ENCODE peak calls at places on chromosomes 13 and 19, in seven cellular contexts. I is CD4-positive, alpha-beta T cell; R is PC-3; V is fibroblast of lung; S is thoracic aorta; B is A549; J is CD8-positive, alpha-beta memory T cell. D is an unnamed sample.
A peak's percentile ranks its signal among the peaks of the same experiment; 100 is the strongest.

GRCh38 chr13:81247711-81248110 is 906.8 kb upstream of the SPRY2 start:
- DNase-seq in S (no peak), J (no peak), B (no peak), R (no peak), V (no peak), I (no peak), D (no peak)

GRCh38 chr19:33462112-33462726 is 59.4 kb downstream of the PEPD start:
- DNase-seq in I (no peak), R (no peak), B (no peak), V (no peak), S (no peak), J (no peak), D (no peak)

GRCh38 chr19:7467009-7467989 is 21.5 kb downstream of the PEX11G start:
- DNase-seq in I (no peak), S (no peak), R (no peak), J (no peak), V (no peak), B (no peak), D (no peak)

GRCh38 chr19:4866595-4867424 is 657 bp downstream of the PLIN3 start:
- DNase-seq in S (no peak), J (peak; percentile 34), B (no peak), V (peak; percentile 44), R (peak; percentile 42), I (peak; percentile 30), D (no peak)

GRCh38 chr13:32663660-32664059 is 77.4 kb downstream of the PDS5B start:
- DNase-seq in S (no peak), I (no peak), R (no peak), B (no peak), J (no peak), V (no peak), D (no peak)

GRCh38 chr13:59641758-59642157 is 522.0 kb downstream of the DIAPH3 start:
- DNase-seq in J (no peak), S (no peak), R (no peak), I (no peak), V (peak; percentile 2), B (no peak), D (no peak)

GRCh38 chr13:48892311-48892710 is 83.4 kb upstream of the FNDC3A start:
- DNase-seq in R (peak; percentile 86), S (no peak), J (no peak), I (no peak), B (peak; percentile 69), V (peak; percentile 89), D (no peak)

GRCh38 chr19:3614858-3615505 is 8.3 kb upstream of the TBXA2R start:
- DNase-seq in R (no peak), I (no peak), V (no peak), B (no peak), S (no peak), J (no peak), D (no peak)

GRCh38 chr13:74145249-74145970 is 11.2 kb upstream of the KLF12 start:
- DNase-seq in S (no peak), I (no peak), R (no peak), B (no peak), J (no peak), V (peak; percentile 88), D (no peak)

GRCh38 chr13:107842562-107843180 is 372.7 kb downstream of the LIG4 start:
- DNase-seq in S (no peak), V (peak; percentile 55), R (peak; percentile 80), I (no peak), B (no peak), J (no peak), D (no peak)

GRCh38 chr19:5953680-5954213 is 24.2 kb downstream of the RANBP3 start:
- DNase-seq in B (no peak), I (no peak), R (no peak), S (no peak), V (no peak), J (no peak), D (no peak)

GRCh38 chr19:19134687-19135158 is 3.6 kb downstream of the TMEM161A start:
- DNase-seq in I (peak; percentile 28), J (no peak), R (no peak), S (no peak), V (no peak), B (no peak), D (no peak)

GRCh38 chr13:100381595-100382224 is 206.9 kb downstream of the GGACT start:
- DNase-seq in V (no peak), R (no peak), J (no peak), S (no peak), B (no peak), I (no peak), D (no peak)

GRCh38 chr19:3780786-3781304 is 5.3 kb downstream of the MATK start:
- DNase-seq in V (no peak), I (no peak), B (no peak), R (peak; percentile 4), J (no peak), S (no peak), D (no peak)

GRCh38 chr13:33245505-33245904 is 40.0 kb downstream of the STARD13 start:
- DNase-seq in J (no peak), V (no peak), I (no peak), R (no peak), B (no peak), S (no peak), D (no peak)

DNA sequence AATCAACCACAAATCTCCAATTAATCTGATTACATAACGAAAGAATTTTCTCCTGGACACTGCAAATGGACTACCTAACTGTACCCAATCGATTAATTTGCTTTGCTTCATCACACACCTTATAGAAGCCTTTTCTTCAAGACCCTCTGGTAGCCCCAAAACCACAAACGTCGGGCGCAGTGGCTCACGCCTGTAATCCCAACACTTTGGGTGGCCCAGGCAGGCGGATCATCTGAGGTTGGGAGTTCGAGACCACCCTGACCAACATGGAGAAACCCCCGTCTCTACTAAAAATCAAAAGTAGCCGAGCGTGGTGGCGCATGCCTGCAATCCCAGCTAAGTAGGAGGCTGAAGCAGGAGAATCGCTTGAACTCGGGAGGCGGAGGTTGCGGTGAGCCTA is 42.9 kb upstream of the ZNF429 start:
- DNase-seq in V (no peak), S (no peak), I (no peak), J (no peak), B (no peak), R (no peak), D (no peak)
- H3K9me3 ChIP-seq in V (no peaks in the 10 kb centered on the region), S (peaks cover 7% of the 10 kb centered on the region), I (peaks cover 11% of the 10 kb centered on the region), J (no peaks in the 10 kb centered on the region), B (no peaks in the 10 kb centered on the region), R (peaks cover 11% of the 10 kb centered on the region), D (peaks cover 3% of the 10 kb centered on the region)

GRCh38 chr13:111371720-111372119 is 51.3 kb downstream of the TEX29 start:
- DNase-seq in R (no peak), I (no peak), V (no peak), J (no peak), S (no peak), B (no peak), D (no peak)
- H3K9me3 ChIP-seq in R (no peaks in the 10 kb centered on the region), I (no peaks in the 10 kb centered on the region), V (no peaks in the 10 kb centered on the region), J (no peaks in the 10 kb centered on the region), S (no peaks in the 10 kb centered on the region), B (no peaks in the 10 kb centered on the region), D (no peaks in the 10 kb centered on the region)

DNA sequence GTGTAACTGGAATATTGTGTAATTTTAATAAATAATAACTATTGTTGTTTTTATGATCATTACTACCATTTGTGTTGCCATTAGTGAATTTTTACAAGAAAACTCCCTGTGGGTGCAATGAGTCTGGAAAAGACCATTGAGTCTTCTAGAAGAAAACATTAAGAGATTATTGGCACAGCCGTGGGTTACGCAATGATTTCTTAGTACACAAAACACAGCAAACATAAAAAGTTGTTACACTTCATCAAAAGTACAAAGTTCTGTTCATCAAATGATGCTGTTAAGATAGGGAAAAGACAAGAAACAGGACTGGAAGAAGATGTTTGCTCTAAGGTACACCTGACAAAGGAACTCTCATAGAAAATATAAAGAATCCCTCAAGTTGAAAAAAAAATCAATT is 41.6 kb downstream of the ZNF331 start:
- DNase-seq in I (no peak), R (no peak), J (no peak), V (no peak), B (no peak), S (no peak), D (no peak)
- H3K9me3 ChIP-seq in I (peaks cover 81% of the 10 kb centered on the region), R (peaks cover 34% of the 10 kb centered on the region), J (peaks cover 36% of the 10 kb centered on the region), V (peaks cover 7% of the 10 kb centered on the region), B (peaks cover 92% of the 10 kb centered on the region), S (peaks cover 44% of the 10 kb centered on the region), D (peaks cover 58% of the 10 kb centered on the region)

GRCh38 chr13:112194579-112194978 is 127.6 kb downstream of the SOX1 start:
- DNase-seq in S (no peak), I (no peak), B (no peak), V (no peak), R (no peak), J (no peak), D (no peak)
- H3K9me3 ChIP-seq in S (no peaks in the 10 kb centered on the region), I (no peaks in the 10 kb centered on the region), B (no peaks in the 10 kb centered on the region), V (no peaks in the 10 kb centered on the region), R (no peaks in the 10 kb centered on the region), J (no peaks in the 10 kb centered on the region), D (no peaks in the 10 kb centered on the region)

DNA sequence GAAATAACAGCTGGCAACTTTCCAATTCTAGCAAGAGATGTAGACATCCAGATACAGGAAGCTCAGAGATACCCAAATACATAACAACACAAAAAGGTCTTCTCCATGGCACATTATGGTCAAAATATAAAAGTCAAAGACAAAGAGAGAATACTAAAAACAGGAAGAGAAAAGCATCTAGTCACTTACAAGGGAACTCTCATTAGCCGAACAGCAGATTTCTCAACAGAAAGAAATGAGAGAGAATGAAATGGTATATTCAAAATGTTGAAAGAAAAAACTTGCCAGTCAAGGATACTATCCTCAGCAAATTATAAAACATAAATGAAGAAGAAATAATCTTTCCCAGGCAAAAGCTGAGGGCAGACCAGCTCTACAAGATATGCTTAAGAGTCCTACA is 12.4 kb downstream of the ZNF780A start:
- DNase-seq in J (no peak), B (no peak), S (no peak), R (no peak), V (no peak), I (no peak), D (no peak)
- H3K9me3 ChIP-seq in J (peaks cover 34% of the 10 kb centered on the region), B (peaks cover 75% of the 10 kb centered on the region), S (peaks cover 18% of the 10 kb centered on the region), R (peaks cover 7% of the 10 kb centered on the region), V (peaks cover 2% of the 10 kb centered on the region), I (peaks cover 64% of the 10 kb centered on the region), D (peaks cover 29% of the 10 kb centered on the region)

DNA sequence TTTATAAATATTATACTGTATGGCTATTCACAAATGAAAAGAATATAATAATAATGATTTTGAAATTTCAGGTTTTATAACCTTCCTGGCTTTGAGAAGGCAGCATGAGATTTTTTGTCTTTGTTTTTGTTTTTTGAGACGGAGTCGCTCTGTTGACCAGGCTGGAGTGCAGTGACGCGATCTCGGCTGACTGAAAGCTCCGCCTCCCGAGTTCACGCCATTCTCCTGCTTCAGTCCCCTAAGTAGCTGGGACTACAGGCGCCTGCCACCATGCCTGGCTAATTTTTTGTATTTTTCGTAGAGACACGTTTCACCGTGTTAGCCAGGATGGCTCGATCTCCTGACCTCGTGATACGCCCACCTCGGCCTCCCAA is 64.1 kb downstream of the ZNF429 start:
- DNase-seq in S (no peak), B (no peak), J (no peak), I (peak; percentile 7), V (peak; percentile 57), R (no peak), D (no peak)
- H3K9me3 ChIP-seq in S (no peaks in the 10 kb centered on the region), B (no peaks in the 10 kb centered on the region), J (no peaks in the 10 kb centered on the region), I (no peaks in the 10 kb centered on the region), V (no peaks in the 10 kb centered on the region), R (peaks cover 19% of the 10 kb centered on the region), D (peaks cover 25% of the 10 kb centered on the region)